ENCODE peak calls at places on chromosomes 6 and 20, in nine cellular contexts. P is T-helper 2 cell, S is mesenteric fat pad, Q is cardiac muscle cell, L is Kasumi-1, F is erythroblast, Z is H7, I is NAMALWA, J is Ammon's horn. C is an unnamed sample.

GRCh38 chr20:646107-646867 is 6.7 kb downstream of the SRXN1 start:
- DNase-seq in P (no peak), S (no peak), Q (no peak), L (no peak), F (no peak), Z (no peak), I (no peak), J (no peak), C (no peak)

GRCh38 chr20:58064411-58065010 is 163.9 kb downstream of the ANKRD60 start:
- DNase-seq in P (no peak), S (peak; percentile 47), Q (no peak), L (no peak), F (no peak), Z (no peak), I (no peak), J (no peak), C (peak; percentile 60)

GRCh38 chr6:27132532-27133280 is 114.8 kb upstream of the PRSS16 start:
- DNase-seq in P (peak; percentile 64), S (peak; percentile 93), Q (peak; percentile 100), L (peak; percentile 99), F (peak; percentile 99), Z (peak; percentile 97), I (peak; percentile 100), J (peak; percentile 95), C (peak; percentile 97)

GRCh38 chr6:31112478-31112877 is at the start of gene C6orf15:
- DNase-seq in P (no peak), S (no peak), Q (no peak), L (no peak), F (no peak), Z (peak; percentile 25), I (no peak), J (no peak), C (no peak)

GRCh38 chr6:40961831-40962230 is 77.2 kb downstream of the UNC5CL start:
- DNase-seq in P (no peak), S (no peak), Q (no peak), L (no peak), F (no peak), Z (no peak), I (no peak), J (no peak), C (no peak)

GRCh38 chr6:71490876-71491275 is 202.3 kb downstream of the OGFRL1 start:
- DNase-seq in P (no peak), S (no peak), Q (no peak), L (no peak), F (no peak), Z (no peak), I (no peak), J (no peak), C (no peak)

GRCh38 chr20:37901667-37902503 is 1.0 kb upstream of the VSTM2L start:
- DNase-seq in P (no peak), S (no peak), Q (peak; percentile 73), L (no peak), F (peak; percentile 80), Z (peak; percentile 94), I (peak; percentile 42), J (peak; percentile 45), C (no peak)

GRCh38 chr6:45576648-45577624 is 199.2 kb upstream of the SUPT3H start:
- DNase-seq in P (no peak), S (no peak), Q (no peak), L (no peak), F (no peak), Z (no peak), I (no peak), J (peak; percentile 47), C (no peak)

GRCh38 chr6:105452924-105453756 is 50.3 kb upstream of the PREP start:
- DNase-seq in P (no peak), S (no peak), Q (no peak), L (peak; percentile 60), F (no peak), Z (no peak), I (peak; percentile 11), J (peak; percentile 31), C (no peak)